ENCODE peak calls at places on chromosomes 7 and 10, in seven cellular contexts. F is adrenal gland; B is CD8-positive, alpha-beta T cell; K is testis; I is kidney epithelial cell; N is spleen; S is upper lobe of left lung. G is an unnamed sample.

GRCh38 chr10:91349381-91349780 is 60.8 kb upstream of the HECTD2 start:
- DNase-seq in F (no peak), B (no peak), K (no peak), I (peak; percentile 61), N (no peak), S (no peak), G (peak; percentile 78)

GRCh38 chr7:124566576-124566975 is 199.0 kb downstream of the GPR37 start:
- DNase-seq in F (no peak), B (no peak), K (no peak), I (no peak), N (no peak), S (no peak), G (peak; percentile 83)

GRCh38 chr7:142355328-142355727 is 97.5 kb upstream of the PRSS58 start:
- DNase-seq in F (no peak), B (no peak), K (no peak), I (no peak), N (no peak), S (no peak), G (peak; percentile 63)

GRCh38 chr10:234708-235406 is 99.6 kb downstream of the ZMYND11 start:
- DNase-seq in F (no peak), B (no peak), K (no peak), I (no peak), N (no peak), S (no peak), G (peak; percentile 71)

GRCh38 chr7:7221602-7222038 is 39.3 kb downstream of the C1GALT1 start:
- DNase-seq in F (no peak), B (no peak), K (no peak), I (peak; percentile 28), N (no peak), S (no peak), G (peak; percentile 97)

GRCh38 chr7:32221056-32221455 is 150.8 kb upstream of the PDE1C start:
- DNase-seq in F (no peak), B (no peak), K (no peak), I (no peak), N (no peak), S (no peak), G (no peak)

GRCh38 chr7:27096756-27097514 is 1.1 kb upstream of the HOXA1 start:
- DNase-seq in F (peak; percentile 71), B (no peak), K (no peak), I (no peak), N (peak; percentile 88), S (peak; percentile 90), G (peak; percentile 40)

GRCh38 chr7:78435355-78435754 is 636.8 kb downstream of the PHTF2 start:
- DNase-seq in F (no peak), B (no peak), K (no peak), I (no peak), N (no peak), S (no peak), G (no peak)

GRCh38 chr7:30799206-30799975 is 28.2 kb downstream of the MINDY4 start:
- DNase-seq in F (no peak), B (no peak), K (no peak), I (peak; percentile 70), N (no peak), S (no peak), G (peak; percentile 96)

GRCh38 chr10:99337261-99337905 is 8.2 kb downstream of the CNNM1 start:
- DNase-seq in F (no peak), B (no peak), K (peak; percentile 40), I (no peak), N (no peak), S (no peak), G (no peak)
- H3K4me3 ChIP-seq in F (no peak overlapping the region), B (no peak overlapping the region), K (no peak overlapping the region), I (no peak overlapping the region), N (no peak overlapping the region), S (no peak overlapping the region), G (no peak overlapping the region)

GRCh38 chr7:48522692-48523091 is 351.4 kb downstream of the ABCA13 start:
- DNase-seq in F (no peak), B (no peak), K (no peak), I (no peak), N (no peak), S (no peak), G (no peak)

GRCh38 chr7:48526375-48526732 is 355.1 kb downstream of the ABCA13 start:
- DNase-seq in F (no peak), B (no peak), K (no peak), I (no peak), N (no peak), S (no peak), G (no peak)

GRCh38 chr7:48525726-48526374 is 354.6 kb downstream of the ABCA13 start:
- DNase-seq in F (no peak), B (no peak), K (no peak), I (no peak), N (no peak), S (no peak), G (no peak)

DNA sequence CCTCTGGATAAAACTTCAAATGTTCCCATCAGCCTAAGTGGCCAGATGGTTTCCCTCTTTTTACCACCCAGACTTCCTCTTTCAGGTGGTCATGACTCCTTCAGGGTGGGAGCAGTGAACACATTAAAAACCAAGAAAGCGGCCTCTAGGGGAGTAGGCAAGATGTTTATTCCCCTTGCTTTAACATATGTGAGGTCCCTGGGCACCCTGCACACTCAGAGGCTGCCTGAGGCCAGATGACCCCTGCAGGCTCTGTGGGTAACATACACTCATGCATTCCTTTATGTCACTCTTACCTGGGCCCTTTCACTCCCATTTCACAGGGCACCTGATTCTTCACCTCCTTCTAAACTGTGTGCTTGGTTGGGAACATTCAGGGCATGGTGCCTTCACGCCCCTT is 357.4 kb downstream of the ABCA13 start:
- DNase-seq in F (no peak), B (no peak), K (no peak), I (no peak), N (no peak), S (no peak), G (no peak)
- TF ChIP-seq CTCF in F (no peak), B (no peak), K (no peak), I (no peak), N (no peak), S (no peak), G (no peak)

DNA sequence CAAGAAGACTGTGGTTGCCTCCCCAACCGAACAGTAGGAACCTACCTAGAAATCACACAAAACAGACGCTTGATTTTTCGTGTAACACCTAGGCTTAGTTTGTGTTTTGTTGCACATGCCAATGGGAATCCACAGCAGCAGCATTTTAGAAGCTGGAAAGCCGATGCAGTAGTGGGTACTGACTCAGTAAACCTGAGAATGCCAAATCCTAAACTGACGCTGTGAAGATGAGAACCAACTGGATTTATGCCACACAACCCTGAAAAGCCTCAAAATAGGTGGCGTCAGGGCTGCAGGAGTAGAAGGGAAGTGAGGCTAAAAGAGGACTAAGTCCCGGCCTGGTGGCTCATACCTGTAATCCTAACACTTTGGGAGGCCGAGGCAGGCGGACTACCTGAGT is 162.5 kb downstream of the REEP3 start:
- DNase-seq in F (no peak), B (no peak), K (no peak), I (no peak), N (no peak), S (no peak), G (no peak)
- H3K4me3 ChIP-seq in F (no peak overlapping the region), B (no peak overlapping the region), K (no peak overlapping the region), I (no peak overlapping the region), N (no peak overlapping the region), S (no peak overlapping the region), G (no peak overlapping the region)

DNA sequence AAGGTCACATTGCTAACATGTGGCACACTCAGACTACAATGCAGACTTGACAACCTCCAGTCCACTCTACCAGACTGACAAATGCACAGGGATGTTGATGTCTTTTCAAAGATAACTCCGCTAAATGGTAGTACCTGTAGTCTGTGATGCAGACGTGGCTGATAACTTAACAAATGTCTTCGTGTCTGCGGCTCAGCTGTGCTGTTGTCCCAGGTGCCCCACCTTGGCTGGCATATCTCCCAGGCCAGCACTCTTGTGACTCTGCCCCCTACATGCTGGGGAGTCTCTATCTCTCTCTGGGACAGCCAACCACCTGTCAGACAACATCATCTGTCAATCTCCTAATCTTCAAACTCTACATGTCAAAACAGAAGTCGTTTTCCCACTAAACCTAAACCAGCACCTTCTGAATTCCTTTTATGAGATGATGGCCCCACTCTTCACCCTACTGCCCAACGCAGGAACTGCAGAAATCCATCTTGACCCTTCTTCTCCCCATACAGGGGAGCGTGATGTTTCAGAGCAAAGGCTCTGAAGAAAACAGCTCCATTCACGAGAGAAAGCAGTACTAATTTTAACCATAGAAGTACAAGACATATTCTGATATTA is 156.4 kb downstream of the USP6NL start:
- DNase-seq in F (peak; percentile 25), B (no peak), K (no peak), I (no peak), N (no peak), S (no peak), G (no peak)
- TF ChIP-seq CTCF in F (no peak), B (no peak), K (peak; percentile 8), I (peak; percentile 19), N (no peak), S (no peak), G (peak; percentile 24)

GRCh38 chr7:121279060-121279620 is 49.7 kb upstream of the WNT16 start:
- DNase-seq in F (no peak), B (no peak), K (no peak), I (no peak), N (no peak), S (no peak), G (no peak)
- H3K4me3 ChIP-seq in F (no peak overlapping the region), B (no peak overlapping the region), K (no peak overlapping the region), I (no peak overlapping the region), N (no peak overlapping the region), S (no peak overlapping the region), G (no peak overlapping the region)

GRCh38 chr7:123528265-123528664 is 6.1 kb downstream of the IQUB start:
- DNase-seq in F (no peak), B (no peak), K (no peak), I (no peak), N (no peak), S (no peak), G (no peak)
- TF ChIP-seq CTCF in F (no peak), B (no peak), K (no peak), I (no peak), N (no peak), S (no peak), G (no peak)

DNA sequence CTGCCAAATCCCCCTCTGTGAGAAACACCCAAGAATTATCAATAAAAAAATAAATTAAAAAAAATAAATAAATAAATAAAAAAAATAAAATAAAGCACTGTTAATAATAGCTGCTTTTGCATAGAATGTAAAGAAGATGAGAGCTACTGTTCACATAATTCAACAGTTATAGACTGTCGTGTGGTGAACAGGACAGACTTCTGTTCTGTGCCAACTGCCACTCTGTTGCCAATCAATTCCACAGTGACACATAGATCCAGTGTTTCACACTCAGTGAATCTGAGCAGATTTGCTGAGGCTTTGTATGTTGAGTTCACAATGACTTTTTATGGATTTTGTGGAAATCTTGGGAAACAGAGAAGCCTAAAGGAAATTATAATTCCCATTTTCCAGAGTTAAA is 14.9 kb downstream of the ARHGAP19 start:
- DNase-seq in F (no peak), B (no peak), K (no peak), I (no peak), N (no peak), S (no peak), G (no peak)
- H3K4me3 ChIP-seq in F (no peak overlapping the region), B (no peak overlapping the region), K (no peak overlapping the region), I (no peak overlapping the region), N (no peak overlapping the region), S (no peak overlapping the region), G (no peak overlapping the region)